ENCODE peak calls at places on chromosomes 7 and 10, in nine cellular contexts. I is effector memory CD4-positive, alpha-beta T cell; F is lower lobe of right lung; L is heart left ventricle; A is upper lobe of right lung; U is A549; E is OCI-LY7; H is K562; O is aorta. B is an unnamed sample.

GRCh38 chr10:102120987-102121738 is 995 bp upstream of the LDB1 start:
- DNase-seq in I (no peak), F (peak; percentile 59), L (peak; percentile 79), A (peak; percentile 76), U (no peak), E (no peak), H (no peak), O (peak; percentile 81), B (peak; percentile 97)

GRCh38 chr7:123747620-123748141 is 1.1 kb downstream of the WASL start:
- DNase-seq in I (peak; percentile 17), F (peak; percentile 57), L (peak; percentile 66), A (peak; percentile 70), U (peak; percentile 72), E (peak; percentile 30), H (peak; percentile 46), O (no peak), B (peak; percentile 22)

GRCh38 chr10:78563224-78563764 is 505.5 kb upstream of the ZMIZ1 start:
- DNase-seq in I (no peak), F (no peak), L (no peak), A (no peak), U (no peak), E (no peak), H (no peak), O (no peak), B (no peak)

GRCh38 chr7:12385364-12385786 is 18.3 kb downstream of the VWDE start:
- DNase-seq in I (no peak), F (no peak), L (no peak), A (no peak), U (no peak), E (no peak), H (peak; percentile 36), O (no peak), B (no peak)

GRCh38 chr10:68897336-68897741 is 3.8 kb upstream of the DDX50 start:
- DNase-seq in I (no peak), F (no peak), L (peak; percentile 47), A (no peak), U (peak; percentile 79), E (peak; percentile 58), H (peak; percentile 31), O (no peak), B (no peak)

GRCh38 chr7:39952791-39953190 is 2.7 kb downstream of the CDK13 start:
- DNase-seq in I (no peak), F (no peak), L (no peak), A (no peak), U (no peak), E (no peak), H (no peak), O (no peak), B (no peak)

GRCh38 chr7:82726038-82726800 is 282.6 kb upstream of the CACNA2D1 start:
- DNase-seq in I (no peak), F (no peak), L (no peak), A (no peak), U (no peak), E (no peak), H (no peak), O (no peak), B (no peak)

GRCh38 chr10:13016886-13017285 is 15.4 kb upstream of the CCDC3 start:
- DNase-seq in I (no peak), F (no peak), L (no peak), A (no peak), U (no peak), E (no peak), H (no peak), O (no peak), B (no peak)

GRCh38 chr7:8044761-8045430 is 76.3 kb downstream of the GLCCI1 start:
- DNase-seq in I (no peak), F (no peak), L (no peak), A (no peak), U (no peak), E (no peak), H (no peak), O (no peak), B (no peak)

GRCh38 chr7:97027427-97028234 is 3.0 kb upstream of the DLX5 start:
- DNase-seq in I (peak; percentile 43), F (peak; percentile 73), L (peak; percentile 62), A (peak; percentile 81), U (peak; percentile 73), E (peak; percentile 71), H (peak; percentile 81), O (peak; percentile 92), B (no peak)

GRCh38 chr7:44380831-44381493 is 55.6 kb upstream of the CAMK2B start:
- DNase-seq in I (no peak), F (no peak), L (peak; percentile 5), A (no peak), U (no peak), E (no peak), H (no peak), O (no peak), B (no peak)

GRCh38 chr7:46257766-46258448 is 336.8 kb upstream of the IGFBP3 start:
- DNase-seq in I (no peak), F (no peak), L (no peak), A (no peak), U (peak; percentile 72), E (no peak), H (no peak), O (no peak), B (no peak)

GRCh38 chr7:155741805-155742204 is 70.5 kb downstream of the SHH start:
- DNase-seq in I (peak; percentile 45), F (peak; percentile 67), L (no peak), A (no peak), U (no peak), E (no peak), H (no peak), O (no peak), B (no peak)

GRCh38 chr10:86520871-86521619 is 547 bp downstream of the WAPL start:
- DNase-seq in I (peak; percentile 38), F (peak; percentile 73), L (peak; percentile 49), A (peak; percentile 83), U (peak; percentile 70), E (peak; percentile 58), H (peak; percentile 21), O (peak; percentile 86), B (no peak)

GRCh38 chr10:335151-335800 is 200.0 kb downstream of the ZMYND11 start:
- DNase-seq in I (no peak), F (no peak), L (no peak), A (peak; percentile 29), U (no peak), E (no peak), H (no peak), O (no peak), B (no peak)

GRCh38 chr7:131196808-131197207 is 130.9 kb upstream of the MKLN1 start:
- DNase-seq in I (no peak), F (no peak), L (no peak), A (no peak), U (no peak), E (no peak), H (no peak), O (no peak), B (no peak)

DNA sequence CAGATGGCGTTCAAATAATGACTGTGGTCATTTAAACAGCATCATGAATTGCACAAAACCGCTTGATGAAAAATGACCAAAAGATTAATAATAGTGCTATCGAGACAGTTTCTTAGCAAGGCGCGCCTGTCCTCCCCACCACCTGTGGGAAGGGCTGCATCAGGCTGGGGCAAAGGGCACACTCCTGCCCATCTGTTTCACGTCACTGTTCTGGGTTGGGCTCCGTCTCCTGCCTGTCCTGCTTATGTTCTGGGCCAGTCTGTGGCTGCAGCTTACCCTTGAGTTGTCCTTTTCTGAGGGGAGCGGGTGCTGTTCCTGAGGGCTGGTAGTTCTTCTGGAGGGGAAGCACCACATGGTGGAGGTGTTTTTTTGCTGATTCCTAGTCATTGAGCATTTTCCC is 13.3 kb downstream of the RBM17 start:
- DNase-seq in I (no peak), F (no peak), L (no peak), A (no peak), U (no peak), E (no peak), H (no peak), O (no peak), B (no peak)
- H3K4me1 ChIP-seq in I (no peaks in the 10 kb centered on the region), F (no peaks in the 10 kb centered on the region), L (peaks cover 8% of the 10 kb centered on the region), A (no peaks in the 10 kb centered on the region), U (no peaks in the 10 kb centered on the region), E (peaks cover 25% of the 10 kb centered on the region), H (no peaks in the 10 kb centered on the region), O (no peaks in the 10 kb centered on the region), B (peaks cover 5% of the 10 kb centered on the region)

DNA sequence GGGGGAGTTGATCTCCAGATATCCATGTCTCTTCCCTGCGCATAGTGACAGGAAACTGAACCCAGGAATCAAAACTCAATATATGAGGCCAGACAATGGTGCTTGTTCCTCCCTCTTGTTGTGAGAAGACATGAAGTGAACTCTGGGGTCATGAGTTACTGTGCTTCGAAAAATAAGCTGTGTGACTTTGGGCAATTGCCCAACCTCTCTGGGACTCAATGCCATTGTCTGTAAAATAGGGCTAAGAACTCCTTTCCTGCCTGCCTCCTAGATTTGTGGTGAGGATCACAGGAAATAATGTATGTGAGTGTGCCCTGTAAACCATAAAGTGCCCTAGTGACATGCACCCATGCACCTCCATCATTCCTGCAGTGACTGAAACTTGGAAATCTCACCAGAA is 48.4 kb downstream of the SYPL1 start:
- DNase-seq in I (no peak), F (no peak), L (no peak), A (no peak), U (no peak), E (no peak), H (no peak), O (no peak), B (no peak)
- H3K4me1 ChIP-seq in I (no peaks in the 10 kb centered on the region), F (peaks cover 24% of the 10 kb centered on the region), L (peaks cover 24% of the 10 kb centered on the region), A (peaks cover 22% of the 10 kb centered on the region), U (peaks cover 31% of the 10 kb centered on the region), E (peaks cover 100% of the 10 kb centered on the region), H (peaks cover 21% of the 10 kb centered on the region), O (no peaks in the 10 kb centered on the region), B (no peaks in the 10 kb centered on the region)

DNA sequence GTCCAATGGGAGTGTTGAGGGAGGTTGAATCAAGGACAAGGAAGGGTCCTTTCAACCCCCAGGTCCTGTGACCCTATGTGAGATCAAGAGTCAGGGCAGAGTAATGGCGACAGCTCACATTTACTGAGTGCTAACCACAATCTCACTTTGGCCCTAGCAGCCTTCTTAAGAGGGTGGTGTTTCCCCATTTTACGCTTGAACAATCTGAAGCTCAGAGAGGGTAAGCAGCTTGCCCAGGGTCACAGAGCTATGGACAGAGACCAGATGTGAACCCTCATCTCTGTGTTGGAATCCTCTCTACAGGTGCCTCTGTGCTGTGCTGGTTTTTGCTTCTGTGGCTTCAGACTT is 102.0 kb downstream of the GRK5 start:
- DNase-seq in I (no peak), F (peak; percentile 3), L (no peak), A (no peak), U (no peak), E (peak; percentile 72), H (no peak), O (no peak), B (no peak)
- H3K4me1 ChIP-seq in I (peaks cover 42% of the 10 kb centered on the region), F (peaks cover 71% of the 10 kb centered on the region), L (peaks cover 73% of the 10 kb centered on the region), A (peaks cover 26% of the 10 kb centered on the region), U (peaks cover 52% of the 10 kb centered on the region), E (peaks cover 72% of the 10 kb centered on the region), H (peaks cover 17% of the 10 kb centered on the region), O (peaks cover 3% of the 10 kb centered on the region), B (no peaks in the 10 kb centered on the region)

DNA sequence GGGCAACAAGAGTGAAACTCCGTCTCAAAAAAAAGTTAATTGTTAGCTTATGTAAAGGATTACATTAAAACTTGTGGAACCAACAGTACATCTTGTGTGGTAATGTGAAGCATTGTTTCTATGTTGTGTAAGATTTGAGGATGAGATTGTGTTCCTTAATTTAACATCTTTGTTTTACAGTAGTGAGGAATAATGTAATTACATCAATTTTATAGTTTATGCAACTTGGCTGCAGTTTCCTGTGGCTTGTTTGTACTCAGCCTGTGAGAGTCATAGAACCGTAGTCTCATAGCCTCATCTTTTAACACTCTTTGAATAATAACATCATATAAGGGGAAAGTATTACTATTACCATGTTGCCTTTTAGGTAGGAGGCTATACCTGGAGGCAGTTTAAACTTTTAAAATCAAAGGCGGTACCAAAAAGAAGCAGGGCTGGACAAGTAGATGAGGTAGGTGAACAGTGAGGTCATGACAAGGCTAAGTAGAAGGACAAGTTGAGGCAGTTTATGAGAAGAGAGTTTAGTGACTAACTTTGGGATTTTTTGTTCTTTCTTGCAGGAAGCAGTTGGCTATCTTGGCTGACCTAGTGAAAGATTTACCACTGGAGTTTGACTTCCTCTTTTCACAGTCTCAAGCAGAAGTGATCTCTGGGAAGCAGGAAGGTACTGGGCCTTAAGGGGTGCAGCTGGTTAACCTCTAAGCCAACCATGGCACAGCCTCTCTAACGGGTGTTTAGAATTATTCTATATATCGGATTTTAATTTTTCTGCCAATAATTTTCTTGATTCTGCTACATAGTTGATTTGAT is 26.1 kb downstream of the ENTPD7 start:
- DNase-seq in I (no peak), F (no peak), L (no peak), A (no peak), U (no peak), E (peak; percentile 54), H (no peak), O (no peak), B (no peak)
- H3K4me1 ChIP-seq in I (no peaks in the 10 kb centered on the region), F (no peaks in the 10 kb centered on the region), L (peaks cover 9% of the 10 kb centered on the region), A (no peaks in the 10 kb centered on the region), U (peaks cover 25% of the 10 kb centered on the region), E (peaks cover 10% of the 10 kb centered on the region), H (no peaks in the 10 kb centered on the region), O (no peaks in the 10 kb centered on the region), B (no peaks in the 10 kb centered on the region)